ENCODE peak calls at places on chromosomes 6 and 20, in nine cellular contexts. Q is NCI-H1417 treated with DMSO at 0.1 percent for 48 hours, F is tibial nerve, A is lung microvascular endothelial cell, Z is astrocyte, P is germinal center, C is erythroblast, B is endodermal cell, U is fibroblast of gingiva. W is an unnamed sample.

GRCh38 chr20:47805951-47806350 is 20.7 kb upstream of the SULF2 start:
- DNase-seq in Z (no peak), C (no peak), P (no peak), B (peak), F (no peak), A (no peak), U (no peak), Q (no peak), W (no peak)

GRCh38 chr6:90212274-90212673 is 84.4 kb downstream of the BACH2 start:
- DNase-seq in Z (no peak), Q (no peak), F (no peak), A (no peak), P (no peak), U (no peak), B (peak), C (peak), W (no peak)

GRCh38 chr6:157020398-157021266 is 243.5 kb downstream of the ARID1B start:
- DNase-seq in B (peak), C (peak), A (peak), Q (peak), F (no peak), U (peak), Z (peak), P (peak), W (peak)

GRCh38 chr20:44785768-44786167 is 24.6 kb downstream of the RIMS4 start:
- DNase-seq in Q (no peak), F (no peak), Z (no peak), B (peak), C (no peak), A (no peak), P (no peak), U (no peak), W (no peak)

GRCh38 chr6:53629862-53630532 is 35.6 kb downstream of the KLHL31 start:
- DNase-seq in Z (no peak), B (no peak), P (no peak), A (no peak), F (no peak), C (peak), Q (no peak), U (no peak), W (no peak)

GRCh38 chr20:31666258-31667042 is 28.7 kb downstream of the COX4I2 start:
- DNase-seq in P (no peak), B (peak), Q (no peak), U (peak), A (peak), F (no peak), Z (no peak), C (peak), W (peak)

GRCh38 chr6:5091646-5092045 is 6.5 kb downstream of the PPP1R3G start:
- DNase-seq in B (no peak), P (peak), Q (no peak), U (no peak), A (no peak), C (no peak), Z (no peak), F (no peak), W (no peak)

GRCh38 chr6:11685411-11686093 is 93.1 kb downstream of the ADTRP start:
- DNase-seq in B (no peak), C (no peak), P (no peak), Z (peak), Q (no peak), F (no peak), A (no peak), U (no peak), W (no peak)

GRCh38 chr6:24489881-24490280 is 503 bp upstream of the GPLD1 start:
- DNase-seq in A (no peak), Z (peak), P (no peak), Q (no peak), U (peak), C (no peak), F (no peak), B (no peak), W (no peak)

GRCh38 chr20:23228912-23229311 is 121.7 kb upstream of the NXT1 start:
- DNase-seq in C (no peak), B (no peak), A (no peak), Z (peak), F (no peak), U (peak), P (no peak), Q (no peak), W (no peak)

GRCh38 chr6:26571592-26572296 is 25.0 kb upstream of the ABT1 start:
- DNase-seq in F (no peak), U (peak), Q (peak), Z (peak), P (no peak), C (peak), A (peak), B (peak), W (no peak)

GRCh38 chr20:34010405-34010895 is 16.7 kb downstream of the RALY start:
- DNase-seq in Q (no peak), F (no peak), Z (no peak), B (no peak), A (no peak), U (no peak), P (no peak), C (no peak), W (no peak)

GRCh38 chr20:51092238-51092822 is 69.4 kb upstream of the KCNG1 start:
- DNase-seq in Q (no peak), U (no peak), B (peak), C (no peak), Z (peak), A (no peak), P (no peak), F (no peak), W (no peak)

GRCh38 chr20:63051186-63051860 is 44.6 kb upstream of the BHLHE23 start:
- DNase-seq in C (no peak), Q (no peak), Z (no peak), U (no peak), B (no peak), A (no peak), P (no peak), F (no peak), W (no peak)

GRCh38 chr20:58867211-58867610 is 14.7 kb downstream of the GNAS start:
- DNase-seq in P (no peak), U (no peak), C (no peak), Z (no peak), Q (no peak), A (no peak), F (no peak), B (no peak), W (no peak)

GRCh38 chr20:41182296-41183212 is 45.2 kb downstream of the PLCG1 start:
- DNase-seq in U (no peak), C (no peak), A (no peak), Z (no peak), P (no peak), F (peak), B (peak), Q (no peak), W (no peak)

GRCh38 chr20:25696384-25697131 is at the start of gene ZNF337:
- DNase-seq in B (peak), C (peak), P (peak), F (peak), A (peak), U (peak), Q (peak), Z (peak), W (peak)

GRCh38 chr6:41073968-41074691 is 1.4 kb downstream of the NFYA start:
- DNase-seq in P (no peak), C (peak), U (peak), B (no peak), A (peak), F (no peak), Q (no peak), Z (peak), W (no peak)

GRCh38 chr6:32195652-32195901 is 3.1 kb upstream of the GPSM3 start:
- DNase-seq in Q (peak), A (peak), B (peak), U (peak), P (peak), F (peak), C (peak), Z (peak), W (peak)

GRCh38 chr6:105650367-105650766 is 247.5 kb upstream of the PREP start:
- DNase-seq in Z (no peak), C (no peak), B (no peak), A (no peak), P (no peak), F (no peak), U (no peak), Q (no peak), W (no peak)

GRCh38 chr20:20887593-20888272 is 175.3 kb upstream of the RALGAPA2 start:
- DNase-seq in F (no peak), Z (no peak), Q (no peak), B (peak), C (no peak), A (no peak), P (no peak), U (no peak), W (no peak)

GRCh38 chr20:62433655-62434054 is 6.3 kb upstream of the RBBP8NL start:
- DNase-seq in C (no peak), F (no peak), B (no peak), A (no peak), U (no peak), Z (no peak), Q (no peak), P (no peak), W (no peak)

GRCh38 chr20:62495798-62496325 is 20.1 kb upstream of the GATA5 start:
- DNase-seq in A (no peak), C (no peak), P (no peak), Q (no peak), U (no peak), B (no peak), Z (no peak), F (no peak), W (no peak)

GRCh38 chr6:8069887-8070286 is 5.7 kb upstream of the BLOC1S5 start:
- DNase-seq in Q (no peak), P (no peak), U (no peak), B (no peak), C (no peak), A (no peak), F (no peak), Z (no peak), W (no peak)

GRCh38 chr20:24862186-24862585 is 86.9 kb upstream of the CST7 start:
- DNase-seq in U (no peak), B (no peak), C (no peak), P (no peak), Q (no peak), Z (no peak), F (no peak), A (no peak), W (no peak)

GRCh38 chr6:116596815-116597214 is 19.5 kb upstream of the RSPH4A start:
- DNase-seq in U (no peak), A (peak), F (no peak), Q (no peak), B (peak), C (peak), P (no peak), Z (peak), W (no peak)